ENCODE peak calls at places on chromosomes 16 and 17, in four cellular contexts. One of them, this sample, is unnamed.

GRCh38 chr16:7579454-7579853 is 246.8 kb downstream of the RBFOX1 start:
- DNase-seq in keratinocyte: no peak
- DNase-seq in PC-9: no peak
- DNase-seq in PC-3: no peak
- DNase-seq in this sample: no peak

GRCh38 chr17:39700148-39700987 is 504 bp downstream of the ERBB2 start:
- DNase-seq in PC-3: no peak
- DNase-seq in PC-9: peak; percentile 12
- DNase-seq in keratinocyte: no peak
- DNase-seq in this sample: peak; percentile 77

GRCh38 chr16:8916541-8917225 is 34.5 kb downstream of the LITAFD start:
- DNase-seq in keratinocyte: no peak
- DNase-seq in PC-9: no peak
- DNase-seq in PC-3: no peak
- DNase-seq in this sample: no peak

GRCh38 chr16:51569204-51569911 is 418.3 kb upstream of the SALL1 start:
- DNase-seq in PC-3: no peak
- DNase-seq in PC-9: no peak
- DNase-seq in keratinocyte: peak; percentile 66
- DNase-seq in this sample: no peak

GRCh38 chr17:20066253-20066652 is 57.1 kb downstream of the SPECC1 start:
- DNase-seq in PC-3: peak; percentile 99
- DNase-seq in PC-9: peak; percentile 79
- DNase-seq in keratinocyte: peak; percentile 28
- DNase-seq in this sample: no peak

GRCh38 chr17:67503184-67503583 is 126.1 kb downstream of the PITPNC1 start:
- DNase-seq in PC-9: peak; percentile 48
- DNase-seq in PC-3: peak; percentile 99
- DNase-seq in keratinocyte: no peak
- DNase-seq in this sample: no peak

GRCh38 chr17:4582691-4583090 is 1.6 kb upstream of the SMTNL2 start:
- DNase-seq in PC-9: no peak
- DNase-seq in keratinocyte: no peak
- DNase-seq in PC-3: no peak
- DNase-seq in this sample: no peak

GRCh38 chr17:31857920-31858646 is 961 bp downstream of the COPRS start:
- DNase-seq in PC-9: no peak
- DNase-seq in PC-3: peak; percentile 3
- DNase-seq in keratinocyte: no peak
- DNase-seq in this sample: no peak

GRCh38 chr16:82031116-82032084 is 3.7 kb upstream of the HSD17B2 start:
- DNase-seq in keratinocyte: no peak
- DNase-seq in PC-3: peak; percentile 71
- DNase-seq in PC-9: no peak
- DNase-seq in this sample: peak; percentile 64

GRCh38 chr16:85363881-85364280 is 249.2 kb upstream of the GSE1 start:
- DNase-seq in PC-3: no peak
- DNase-seq in keratinocyte: no peak
- DNase-seq in PC-9: no peak
- DNase-seq in this sample: no peak

GRCh38 chr16:87895641-87896141 is 26.4 kb upstream of the SLC7A5 start:
- DNase-seq in PC-3: no peak
- DNase-seq in keratinocyte: peak; percentile 19
- DNase-seq in PC-9: no peak
- DNase-seq in this sample: no peak

GRCh38 chr17:50828508-50829170 is 6.7 kb upstream of the WFIKKN2 start:
- DNase-seq in keratinocyte: no peak
- DNase-seq in PC-3: no peak
- DNase-seq in PC-9: no peak
- DNase-seq in this sample: no peak

GRCh38 chr16:2090481-2090797 is 42.7 kb downstream of the TSC2 start:
- DNase-seq in PC-3: no peak
- DNase-seq in PC-9: no peak
- DNase-seq in keratinocyte: no peak
- DNase-seq in this sample: no peak

GRCh38 chr17:61000911-61001310 is 323.3 kb downstream of the BCAS3 start:
- DNase-seq in PC-3: peak; percentile 57
- DNase-seq in keratinocyte: no peak
- DNase-seq in PC-9: no peak
- DNase-seq in this sample: peak; percentile 45

GRCh38 chr17:17032131-17032692 is 10.0 kb upstream of the MPRIP start:
- DNase-seq in keratinocyte: peak; percentile 75
- DNase-seq in PC-9: peak; percentile 78
- DNase-seq in PC-3: peak; percentile 95
- DNase-seq in this sample: peak; percentile 18

GRCh38 chr16:55100100-55100499 is 169.4 kb downstream of the IRX5 start:
- DNase-seq in PC-9: no peak
- DNase-seq in PC-3: no peak
- DNase-seq in keratinocyte: no peak
- DNase-seq in this sample: no peak

GRCh38 chr17:74582633-74583032 is 9.4 kb downstream of the CD300LD start:
- DNase-seq in PC-3: no peak
- DNase-seq in keratinocyte: no peak
- DNase-seq in PC-9: no peak
- DNase-seq in this sample: no peak

GRCh38 chr17:35086931-35087573 is 23.5 kb upstream of the RFFL start:
- DNase-seq in PC-3: peak; percentile 64
- DNase-seq in PC-9: peak; percentile 18
- DNase-seq in keratinocyte: no peak
- DNase-seq in this sample: no peak

GRCh38 chr17:43611230-43611969 is 50.3 kb downstream of the MEOX1 start:
- DNase-seq in keratinocyte: no peak
- DNase-seq in PC-9: no peak
- DNase-seq in PC-3: no peak
- DNase-seq in this sample: no peak

GRCh38 chr16:57609541-57610401 is 18.7 kb upstream of the ADGRG1 start:
- DNase-seq in PC-3: no peak
- DNase-seq in keratinocyte: no peak
- DNase-seq in PC-9: no peak
- DNase-seq in this sample: no peak

GRCh38 chr16:46899443-46900143 is 15.4 kb downstream of the GPT2 start:
- DNase-seq in PC-3: no peak
- DNase-seq in PC-9: no peak
- DNase-seq in keratinocyte: no peak
- DNase-seq in this sample: no peak

DNA sequence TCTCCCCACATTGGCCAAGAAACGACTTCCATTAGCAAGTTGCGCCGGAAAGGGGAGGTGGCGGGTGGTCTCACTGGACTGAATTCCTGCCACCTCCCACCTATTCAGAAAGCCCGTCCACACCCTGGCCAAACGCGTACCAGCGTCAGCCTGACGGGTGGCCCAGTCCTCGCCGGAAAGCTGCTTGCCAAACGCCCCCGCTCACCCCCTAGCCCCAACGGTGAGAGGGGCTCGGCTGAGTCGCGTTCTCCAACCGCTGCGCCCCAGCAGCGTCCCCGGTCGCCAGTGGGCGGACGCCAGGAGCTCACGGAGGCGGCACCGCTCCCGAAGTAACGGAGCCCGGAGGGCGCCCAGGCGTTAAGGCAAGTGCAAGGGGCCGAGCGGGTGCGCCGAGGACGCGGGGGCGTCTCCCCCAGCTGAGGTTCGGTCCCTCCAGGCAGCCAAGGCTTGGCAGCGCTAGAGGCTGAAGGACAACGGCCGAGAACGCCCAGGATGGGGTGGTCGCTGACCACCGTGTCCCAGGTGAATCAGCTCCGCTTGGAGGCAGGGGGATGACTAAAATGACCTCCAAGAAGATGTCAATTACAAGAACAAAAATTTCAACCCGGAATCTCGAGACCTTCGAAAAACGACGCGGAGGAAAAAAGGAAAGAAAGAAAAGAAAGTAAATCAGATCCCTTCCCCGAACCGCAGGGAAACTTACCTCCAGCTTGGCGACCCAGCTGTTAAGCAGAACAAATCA is 470.9 kb downstream of the SOX9 start:
- DNase-seq in PC-9: no peak
- DNase-seq in PC-3: peak; percentile 38
- DNase-seq in keratinocyte: no peak
- DNase-seq in this sample: peak; percentile 79
- TF ChIP-seq EZH2 in PC-9: no peak
- TF ChIP-seq EZH2 in PC-3: no peak
- TF ChIP-seq EZH2 in keratinocyte: no peak
- TF ChIP-seq EZH2 in this sample: peak; percentile 71

GRCh38 chr17:18172528-18173278 is 10.9 kb upstream of the ALKBH5 start:
- DNase-seq in PC-9: no peak
- DNase-seq in PC-3: no peak
- DNase-seq in keratinocyte: no peak
- DNase-seq in this sample: no peak
- TF ChIP-seq CTCF in PC-9: no peak
- TF ChIP-seq CTCF in PC-3: no peak
- TF ChIP-seq CTCF in keratinocyte: no peak
- TF ChIP-seq CTCF in this sample: no peak

GRCh38 chr17:7982171-7982570 is 20.2 kb upstream of the GUCY2D start:
- DNase-seq in PC-9: no peak
- DNase-seq in keratinocyte: no peak
- DNase-seq in PC-3: peak; percentile 73
- DNase-seq in this sample: no peak
- H3K4me2 ChIP-seq in PC-9: peak overlapping the region; percentile 66
- H3K4me2 ChIP-seq in keratinocyte: peak overlapping the region; percentile 52
- H3K4me2 ChIP-seq in PC-3: peak overlapping the region; percentile 77
- H3K4me2 ChIP-seq in this sample: no peak overlapping the region

DNA sequence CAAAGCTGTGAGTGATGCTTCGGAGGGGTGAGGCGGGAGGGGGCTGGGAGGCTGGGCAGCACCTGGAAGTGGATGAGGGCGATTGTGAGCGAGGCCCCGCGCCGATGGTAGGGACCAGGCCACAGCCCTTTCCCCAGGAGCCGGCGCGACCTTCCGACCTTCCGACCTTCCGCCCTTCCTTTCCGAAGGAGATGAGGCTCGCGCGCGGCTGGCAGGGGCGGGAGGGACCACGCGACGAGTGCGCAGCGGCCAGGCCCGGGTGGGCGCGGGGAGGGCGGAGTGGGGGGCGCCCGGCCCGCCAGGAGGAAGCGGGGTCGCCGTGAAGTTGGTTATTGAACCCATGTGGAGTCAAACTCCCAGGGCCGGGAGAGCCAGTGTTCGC is 56.5 kb downstream of the RAP1GAP2 start:
- DNase-seq in keratinocyte: no peak
- DNase-seq in PC-3: no peak
- DNase-seq in PC-9: no peak
- DNase-seq in this sample: peak; percentile 66
- TF ChIP-seq EZH2 in keratinocyte: no peak
- TF ChIP-seq EZH2 in PC-3: no peak
- TF ChIP-seq EZH2 in PC-9: no peak
- TF ChIP-seq EZH2 in this sample: peak; percentile 86